ENCODE peak calls at places on chromosomes 16 and 17, in four cellular contexts. S, L, Q and V are unnamed samples.

GRCh38 chr17:28973414-28973813 is 22.1 kb upstream of the PHF12 start:
- DNase-seq in S (peak), L (no peak), Q (no peak), V (no peak)

GRCh38 chr16:54817432-54817831 is 113.2 kb upstream of the IRX5 start:
- DNase-seq in S (peak), L (no peak), Q (no peak), V (no peak)

GRCh38 chr16:67236551-67237395 is 9.8 kb downstream of the TMEM208 start:
- DNase-seq in S (peak), L (peak), Q (no peak), V (peak)

GRCh38 chr17:67467500-67468481 is 90.7 kb downstream of the PITPNC1 start:
- DNase-seq in S (no peak), L (no peak), Q (no peak), V (peak)

GRCh38 chr16:51085271-51085670 is 65.8 kb downstream of the SALL1 start:
- DNase-seq in S (no peak), L (no peak), Q (no peak), V (no peak)

GRCh38 chr17:77124192-77124908 is 16.4 kb upstream of the SEC14L1 start:
- DNase-seq in S (no peak), L (no peak), Q (no peak), V (no peak)

GRCh38 chr16:48139517-48139916 is 16.3 kb downstream of the ABCC12 start:
- DNase-seq in S (no peak), L (no peak), Q (no peak), V (no peak)

GRCh38 chr16:24645739-24646645 is 83.5 kb upstream of the TNRC6A start:
- DNase-seq in S (no peak), L (no peak), Q (no peak), V (no peak)

GRCh38 chr16:83803811-83804210 is 4.0 kb upstream of the HSBP1 start:
- DNase-seq in S (no peak), L (no peak), Q (no peak), V (no peak)

GRCh38 chr16:85555549-85556455 is 57.3 kb upstream of the GSE1 start:
- DNase-seq in S (peak), L (no peak), Q (peak), V (peak)

GRCh38 chr17:76357597-76358158 is 4.0 kb upstream of the PRPSAP1 start:
- DNase-seq in S (no peak), L (no peak), Q (no peak), V (no peak)

GRCh38 chr17:10814083-10814482 is 10.2 kb upstream of the TMEM238L start:
- DNase-seq in S (no peak), L (no peak), Q (no peak), V (no peak)

GRCh38 chr17:73901661-73902415 is 257.6 kb upstream of the SDK2 start:
- DNase-seq in S (peak), L (peak), Q (peak), V (no peak)

GRCh38 chr16:57051696-57052228 is 40.6 kb upstream of the CPNE2 start:
- DNase-seq in S (no peak), L (no peak), Q (no peak), V (peak)

GRCh38 chr17:48907713-48908046 is 527 bp upstream of the UBE2Z start:
- DNase-seq in S (no peak), L (no peak), Q (no peak), V (no peak)

GRCh38 chr17:59893617-59894100 is 738 bp downstream of the RPS6KB1 start:
- DNase-seq in S (peak), L (no peak), Q (no peak), V (peak)

GRCh38 chr17:59897090-59897489 is 4.2 kb downstream of the RPS6KB1 start:
- DNase-seq in S (no peak), L (no peak), Q (no peak), V (no peak)

GRCh38 chr17:59890720-59891119 is 2.0 kb downstream of the TUBD1 start:
- DNase-seq in S (no peak), L (no peak), Q (no peak), V (no peak)

GRCh38 chr17:59892251-59892848 is 393 bp downstream of the TUBD1 start:
- DNase-seq in S (no peak), L (no peak), Q (no peak), V (no peak)

DNA sequence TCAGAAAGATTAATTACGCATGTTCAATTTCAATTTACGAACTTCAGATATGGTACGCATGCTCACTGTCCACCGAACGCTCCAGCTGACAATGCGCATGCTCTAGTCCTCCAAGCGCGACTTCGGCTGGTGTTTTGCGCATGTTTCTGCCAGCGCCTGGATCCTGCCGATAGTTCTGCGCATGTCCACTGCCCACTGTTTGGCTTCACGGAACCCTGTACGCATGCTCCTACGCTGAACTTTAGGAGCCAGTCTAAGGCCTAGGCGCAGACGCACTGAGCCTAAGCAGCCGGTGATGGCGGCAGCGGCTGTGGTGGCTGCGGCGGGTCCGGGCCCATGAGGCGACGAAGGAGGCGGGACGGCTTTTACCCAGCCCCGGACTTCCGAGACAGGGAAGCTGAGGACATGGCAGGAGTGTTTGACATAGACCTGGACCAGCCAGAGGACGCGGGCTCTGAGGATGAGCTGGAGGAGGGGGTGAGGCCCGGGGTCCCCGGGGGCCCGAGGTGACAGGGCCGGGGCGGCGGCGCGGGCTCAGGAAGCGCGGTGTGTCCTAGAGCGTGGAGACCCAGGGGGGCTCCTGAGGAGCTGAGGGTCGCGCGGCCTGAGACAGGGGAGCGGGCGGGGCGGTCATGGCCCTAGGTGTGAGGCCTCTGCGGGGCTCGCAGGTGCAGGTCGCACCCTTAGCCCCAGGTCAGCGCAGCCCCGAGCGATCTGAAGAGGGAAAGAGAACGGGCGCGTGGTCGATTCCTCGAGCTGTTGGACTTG is at the start of the genes RPS6KB1 and TUBD1:
- DNase-seq in S (peak), L (peak), Q (peak), V (peak)
- TF ChIP-seq CTCF in S (no peak), L (no peak), Q (no peak), V (no peak)

GRCh38 chr17:50426814-50427787 is 1.1 kb downstream of the ACSF2 start:
- DNase-seq in S (peak), L (no peak), Q (no peak), V (peak)
- TF ChIP-seq CTCF in S (peak), L (no peak), Q (no peak), V (peak)

GRCh38 chr16:77690416-77690815 is 31.9 kb upstream of the NUDT7 start:
- DNase-seq in S (no peak), L (no peak), Q (no peak), V (no peak)
- TF ChIP-seq CTCF in S (no peak), L (no peak), Q (no peak), V (no peak)

GRCh38 chr17:40339068-40339699 is 25.4 kb downstream of the GJD3 start:
- DNase-seq in S (no peak), L (no peak), Q (no peak), V (no peak)

GRCh38 chr17:40342575-40343058 is 21.9 kb downstream of the GJD3 start:
- DNase-seq in S (no peak), L (no peak), Q (no peak), V (no peak)

GRCh38 chr17:40340327-40340726 is 24.2 kb downstream of the GJD3 start:
- DNase-seq in S (no peak), L (no peak), Q (no peak), V (no peak)

GRCh38 chr17:40341808-40342574 is 22.5 kb downstream of the GJD3 start:
- DNase-seq in S (peak), L (peak), Q (peak), V (peak)

GRCh38 chr17:40340880-40341807 is 23.4 kb downstream of the GJD3 start:
- DNase-seq in S (peak), L (peak), Q (peak), V (peak)
- TF ChIP-seq CTCF in S (no peak), L (no peak), Q (no peak), V (no peak)

GRCh38 chr17:47732399-47733046 is 513 bp upstream of the TBX21 start:
- DNase-seq in S (no peak), L (no peak), Q (no peak), V (no peak)
- TF ChIP-seq CTCF in S (no peak), L (no peak), Q (no peak), V (no peak)

GRCh38 chr16:27781195-27781524 is 231.2 kb downstream of the KATNIP start:
- DNase-seq in S (no peak), L (no peak), Q (no peak), V (no peak)

GRCh38 chr16:27778171-27778925 is 228.4 kb downstream of the KATNIP start:
- DNase-seq in S (no peak), L (no peak), Q (no peak), V (no peak)

GRCh38 chr16:27778926-27779570 is 229.1 kb downstream of the KATNIP start:
- DNase-seq in S (no peak), L (no peak), Q (no peak), V (no peak)

GRCh38 chr16:27780468-27781194 is 230.7 kb downstream of the KATNIP start:
- DNase-seq in S (no peak), L (no peak), Q (no peak), V (no peak)

DNA sequence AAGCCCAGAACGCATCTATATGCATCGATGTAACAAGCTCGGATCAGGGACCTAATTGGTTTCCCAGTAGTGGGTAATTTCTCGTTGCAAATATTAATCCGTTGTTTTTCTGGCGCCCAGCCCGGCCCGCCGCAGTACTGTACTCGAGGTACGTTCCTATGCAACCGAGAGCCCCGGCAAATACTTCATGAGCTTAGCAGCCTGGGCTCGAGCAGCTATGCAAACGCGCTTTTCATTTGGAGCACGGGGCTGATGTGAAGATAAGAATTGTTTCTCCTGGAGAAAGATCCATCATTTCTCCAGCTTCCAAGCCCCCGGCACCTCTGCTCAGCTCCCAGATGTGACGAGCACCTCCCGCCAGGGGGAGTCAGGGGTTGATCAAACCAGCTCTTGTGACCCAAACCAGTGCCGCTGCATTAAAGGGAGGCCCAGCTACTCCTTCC is 229.8 kb downstream of the KATNIP start:
- DNase-seq in S (peak), L (no peak), Q (no peak), V (no peak)
- TF ChIP-seq CTCF in S (peak), L (no peak), Q (no peak), V (no peak)

GRCh38 chr17:2054262-2054739 is 602 bp upstream of the HIC1 start:
- DNase-seq in S (peak), L (no peak), Q (no peak), V (no peak)
- TF ChIP-seq CTCF in S (no peak), L (no peak), Q (no peak), V (no peak)